ENCODE peak calls at places on chromosome 12, in seven cellular contexts. One of them, this sample, is unnamed.
A peak's percentile ranks its signal among the peaks of the same experiment; 100 is the strongest.

GRCh38 chr12:118498171-118498570 is 121.8 kb downstream of the SUDS3 start:
- DNase-seq in ACHN: peak; percentile 44
- DNase-seq in cerebellum: no peak
- DNase-seq in fibroblast of the aortic adventitia: no peak
- DNase-seq in heart right ventricle: peak; percentile 29
- DNase-seq in substantia nigra: no peak
- DNase-seq in CD4-positive, alpha-beta T cell: no peak
- DNase-seq in this sample: no peak

GRCh38 chr12:53966070-53966384 is 6.9 kb upstream of the HOXC11 start:
- DNase-seq in heart right ventricle: no peak
- DNase-seq in ACHN: no peak
- DNase-seq in CD4-positive, alpha-beta T cell: no peak
- DNase-seq in fibroblast of the aortic adventitia: no peak
- DNase-seq in cerebellum: no peak
- DNase-seq in substantia nigra: no peak
- DNase-seq in this sample: no peak

GRCh38 chr12:31324845-31325523 is 966 bp downstream of the SINHCAF start:
- DNase-seq in heart right ventricle: peak; percentile 58
- DNase-seq in fibroblast of the aortic adventitia: peak; percentile 56
- DNase-seq in ACHN: peak; percentile 61
- DNase-seq in cerebellum: peak; percentile 40
- DNase-seq in substantia nigra: peak; percentile 39
- DNase-seq in CD4-positive, alpha-beta T cell: peak; percentile 27
- DNase-seq in this sample: peak; percentile 21

GRCh38 chr12:65740873-65741600 is 83.2 kb upstream of the HMGA2 start:
- DNase-seq in substantia nigra: peak; percentile 20
- DNase-seq in cerebellum: no peak
- DNase-seq in CD4-positive, alpha-beta T cell: peak; percentile 16
- DNase-seq in ACHN: peak; percentile 92
- DNase-seq in heart right ventricle: peak; percentile 66
- DNase-seq in fibroblast of the aortic adventitia: peak; percentile 68
- DNase-seq in this sample: peak; percentile 92

GRCh38 chr12:99332936-99333591 is 314.5 kb upstream of the GARIN6 start:
- DNase-seq in ACHN: no peak
- DNase-seq in CD4-positive, alpha-beta T cell: no peak
- DNase-seq in substantia nigra: no peak
- DNase-seq in fibroblast of the aortic adventitia: no peak
- DNase-seq in heart right ventricle: no peak
- DNase-seq in cerebellum: no peak
- DNase-seq in this sample: no peak

GRCh38 chr12:125249932-125250331 is 184.7 kb downstream of the AACS start:
- DNase-seq in ACHN: no peak
- DNase-seq in fibroblast of the aortic adventitia: no peak
- DNase-seq in substantia nigra: no peak
- DNase-seq in heart right ventricle: no peak
- DNase-seq in cerebellum: no peak
- DNase-seq in CD4-positive, alpha-beta T cell: no peak
- DNase-seq in this sample: no peak

GRCh38 chr12:93380480-93381121 is 2.9 kb downstream of the NUDT4 start:
- DNase-seq in ACHN: peak; percentile 51
- DNase-seq in fibroblast of the aortic adventitia: peak; percentile 83
- DNase-seq in CD4-positive, alpha-beta T cell: no peak
- DNase-seq in cerebellum: no peak
- DNase-seq in heart right ventricle: no peak
- DNase-seq in substantia nigra: no peak
- DNase-seq in this sample: peak; percentile 21

GRCh38 chr12:40238221-40238902 is 13.6 kb downstream of the LRRK2 start:
- DNase-seq in CD4-positive, alpha-beta T cell: no peak
- DNase-seq in ACHN: no peak
- DNase-seq in substantia nigra: no peak
- DNase-seq in heart right ventricle: no peak
- DNase-seq in cerebellum: no peak
- DNase-seq in fibroblast of the aortic adventitia: peak; percentile 35
- DNase-seq in this sample: no peak

GRCh38 chr12:57993834-57994233 is 52.5 kb downstream of the ATP23 start:
- DNase-seq in ACHN: no peak
- DNase-seq in CD4-positive, alpha-beta T cell: no peak
- DNase-seq in fibroblast of the aortic adventitia: no peak
- DNase-seq in substantia nigra: no peak
- DNase-seq in heart right ventricle: no peak
- DNase-seq in cerebellum: no peak
- DNase-seq in this sample: no peak

GRCh38 chr12:85653731-85654455 is 182.3 kb downstream of the RASSF9 start:
- DNase-seq in heart right ventricle: no peak
- DNase-seq in CD4-positive, alpha-beta T cell: no peak
- DNase-seq in cerebellum: no peak
- DNase-seq in fibroblast of the aortic adventitia: no peak
- DNase-seq in ACHN: no peak
- DNase-seq in substantia nigra: no peak
- DNase-seq in this sample: no peak

GRCh38 chr12:53538209-53538689 is 31.0 kb upstream of the NPFF start:
- DNase-seq in fibroblast of the aortic adventitia: peak; percentile 90
- DNase-seq in ACHN: no peak
- DNase-seq in substantia nigra: peak; percentile 26
- DNase-seq in CD4-positive, alpha-beta T cell: no peak
- DNase-seq in cerebellum: peak; percentile 62
- DNase-seq in heart right ventricle: no peak
- DNase-seq in this sample: no peak

GRCh38 chr12:51403744-51404143 is 12.5 kb upstream of the GALNT6 start:
- DNase-seq in fibroblast of the aortic adventitia: no peak
- DNase-seq in cerebellum: no peak
- DNase-seq in heart right ventricle: no peak
- DNase-seq in CD4-positive, alpha-beta T cell: no peak
- DNase-seq in substantia nigra: peak; percentile 26
- DNase-seq in ACHN: no peak
- DNase-seq in this sample: no peak

GRCh38 chr12:56723889-56724659 is 1.0 kb downstream of the NACA start:
- DNase-seq in ACHN: peak; percentile 57
- DNase-seq in CD4-positive, alpha-beta T cell: no peak
- DNase-seq in cerebellum: no peak
- DNase-seq in heart right ventricle: peak; percentile 74
- DNase-seq in substantia nigra: no peak
- DNase-seq in fibroblast of the aortic adventitia: peak; percentile 89
- DNase-seq in this sample: no peak

GRCh38 chr12:120719072-120719471 is 6.6 kb upstream of the ACADS start:
- DNase-seq in CD4-positive, alpha-beta T cell: no peak
- DNase-seq in substantia nigra: no peak
- DNase-seq in cerebellum: no peak
- DNase-seq in heart right ventricle: no peak
- DNase-seq in fibroblast of the aortic adventitia: no peak
- DNase-seq in ACHN: no peak
- DNase-seq in this sample: no peak

GRCh38 chr12:71447691-71448660 is 8.4 kb downstream of the LGR5 start:
- DNase-seq in CD4-positive, alpha-beta T cell: no peak
- DNase-seq in substantia nigra: peak; percentile 43
- DNase-seq in fibroblast of the aortic adventitia: no peak
- DNase-seq in cerebellum: no peak
- DNase-seq in heart right ventricle: no peak
- DNase-seq in ACHN: no peak
- DNase-seq in this sample: no peak

GRCh38 chr12:131459666-131460365 is 251.1 kb upstream of the SFSWAP start:
- DNase-seq in ACHN: no peak
- DNase-seq in CD4-positive, alpha-beta T cell: no peak
- DNase-seq in fibroblast of the aortic adventitia: no peak
- DNase-seq in substantia nigra: no peak
- DNase-seq in heart right ventricle: no peak
- DNase-seq in cerebellum: no peak
- DNase-seq in this sample: no peak

GRCh38 chr12:120625557-120626419 is 14.6 kb upstream of the CABP1 start:
- DNase-seq in substantia nigra: no peak
- DNase-seq in CD4-positive, alpha-beta T cell: no peak
- DNase-seq in heart right ventricle: no peak
- DNase-seq in cerebellum: no peak
- DNase-seq in ACHN: peak; percentile 43
- DNase-seq in fibroblast of the aortic adventitia: no peak
- DNase-seq in this sample: peak; percentile 51

GRCh38 chr12:3698218-3698974 is 54.5 kb downstream of the CRACR2A start:
- DNase-seq in cerebellum: no peak
- DNase-seq in CD4-positive, alpha-beta T cell: no peak
- DNase-seq in fibroblast of the aortic adventitia: peak; percentile 94
- DNase-seq in substantia nigra: no peak
- DNase-seq in heart right ventricle: no peak
- DNase-seq in ACHN: peak; percentile 73
- DNase-seq in this sample: no peak

GRCh38 chr12:52279683-52280318 is 5.4 kb downstream of the KRT86 start:
- DNase-seq in ACHN: peak; percentile 96
- DNase-seq in fibroblast of the aortic adventitia: no peak
- DNase-seq in cerebellum: no peak
- DNase-seq in substantia nigra: no peak
- DNase-seq in CD4-positive, alpha-beta T cell: no peak
- DNase-seq in heart right ventricle: no peak
- DNase-seq in this sample: no peak

GRCh38 chr12:119692410-119692809 is 24.5 kb downstream of the PRKAB1 start:
- DNase-seq in CD4-positive, alpha-beta T cell: no peak
- DNase-seq in heart right ventricle: no peak
- DNase-seq in fibroblast of the aortic adventitia: no peak
- DNase-seq in substantia nigra: no peak
- DNase-seq in ACHN: no peak
- DNase-seq in cerebellum: no peak
- DNase-seq in this sample: no peak

GRCh38 chr12:27276275-27276674 is 32.2 kb downstream of the STK38L start:
- DNase-seq in cerebellum: no peak
- DNase-seq in heart right ventricle: no peak
- DNase-seq in CD4-positive, alpha-beta T cell: no peak
- DNase-seq in substantia nigra: no peak
- DNase-seq in ACHN: no peak
- DNase-seq in fibroblast of the aortic adventitia: no peak
- DNase-seq in this sample: no peak

GRCh38 chr12:29270446-29270845 is 110.5 kb downstream of the ERGIC2 start:
- DNase-seq in heart right ventricle: no peak
- DNase-seq in fibroblast of the aortic adventitia: no peak
- DNase-seq in CD4-positive, alpha-beta T cell: no peak
- DNase-seq in ACHN: no peak
- DNase-seq in cerebellum: no peak
- DNase-seq in substantia nigra: no peak
- DNase-seq in this sample: no peak

GRCh38 chr12:124299628-124300388 is 4.9 kb downstream of the RFLNA start:
- DNase-seq in ACHN: no peak
- DNase-seq in CD4-positive, alpha-beta T cell: no peak
- DNase-seq in cerebellum: no peak
- DNase-seq in substantia nigra: no peak
- DNase-seq in fibroblast of the aortic adventitia: no peak
- DNase-seq in heart right ventricle: no peak
- DNase-seq in this sample: no peak

GRCh38 chr12:67925077-67925476 is 64.2 kb upstream of the IFNG-AS1 start:
- DNase-seq in cerebellum: no peak
- DNase-seq in heart right ventricle: no peak
- DNase-seq in substantia nigra: no peak
- DNase-seq in CD4-positive, alpha-beta T cell: no peak
- DNase-seq in ACHN: no peak
- DNase-seq in fibroblast of the aortic adventitia: no peak
- DNase-seq in this sample: no peak

GRCh38 chr12:58647495-58647894 is 272.8 kb downstream of the LRIG3 start:
- DNase-seq in CD4-positive, alpha-beta T cell: no peak
- DNase-seq in heart right ventricle: no peak
- DNase-seq in cerebellum: no peak
- DNase-seq in ACHN: no peak
- DNase-seq in substantia nigra: no peak
- DNase-seq in fibroblast of the aortic adventitia: peak; percentile 35
- DNase-seq in this sample: no peak

GRCh38 chr12:113318900-113319628 is 15.8 kb downstream of the SLC8B1 start:
- DNase-seq in substantia nigra: no peak
- DNase-seq in fibroblast of the aortic adventitia: no peak
- DNase-seq in CD4-positive, alpha-beta T cell: no peak
- DNase-seq in ACHN: no peak
- DNase-seq in heart right ventricle: no peak
- DNase-seq in cerebellum: no peak
- DNase-seq in this sample: no peak

GRCh38 chr12:3492868-3493224 is 1.8 kb downstream of the PRMT8 start:
- DNase-seq in substantia nigra: no peak
- DNase-seq in heart right ventricle: no peak
- DNase-seq in ACHN: no peak
- DNase-seq in fibroblast of the aortic adventitia: no peak
- DNase-seq in cerebellum: no peak
- DNase-seq in CD4-positive, alpha-beta T cell: no peak
- DNase-seq in this sample: no peak

GRCh38 chr12:6332459-6332858 is 9.4 kb downstream of the TNFRSF1A start:
- DNase-seq in fibroblast of the aortic adventitia: peak; percentile 77
- DNase-seq in CD4-positive, alpha-beta T cell: no peak
- DNase-seq in substantia nigra: no peak
- DNase-seq in cerebellum: no peak
- DNase-seq in ACHN: no peak
- DNase-seq in heart right ventricle: no peak
- DNase-seq in this sample: no peak

GRCh38 chr12:115937345-115937744 is 340.1 kb downstream of the MED13L start:
- DNase-seq in ACHN: no peak
- DNase-seq in fibroblast of the aortic adventitia: no peak
- DNase-seq in cerebellum: no peak
- DNase-seq in heart right ventricle: no peak
- DNase-seq in substantia nigra: no peak
- DNase-seq in CD4-positive, alpha-beta T cell: no peak
- DNase-seq in this sample: no peak

GRCh38 chr12:112992541-112993398 is 14.5 kb downstream of the OAS2 start:
- DNase-seq in heart right ventricle: peak; percentile 28
- DNase-seq in CD4-positive, alpha-beta T cell: peak; percentile 45
- DNase-seq in cerebellum: peak; percentile 46
- DNase-seq in fibroblast of the aortic adventitia: peak; percentile 76
- DNase-seq in ACHN: peak; percentile 84
- DNase-seq in substantia nigra: no peak
- DNase-seq in this sample: peak; percentile 69

GRCh38 chr12:63766498-63766897 is 13.2 kb upstream of the RXYLT1 start:
- DNase-seq in ACHN: no peak
- DNase-seq in heart right ventricle: no peak
- DNase-seq in fibroblast of the aortic adventitia: peak; percentile 11
- DNase-seq in CD4-positive, alpha-beta T cell: no peak
- DNase-seq in cerebellum: no peak
- DNase-seq in substantia nigra: no peak
- DNase-seq in this sample: no peak

GRCh38 chr12:46950116-46950515 is 124.3 kb upstream of the SLC38A4 start:
- DNase-seq in ACHN: no peak
- DNase-seq in cerebellum: no peak
- DNase-seq in heart right ventricle: no peak
- DNase-seq in substantia nigra: no peak
- DNase-seq in CD4-positive, alpha-beta T cell: no peak
- DNase-seq in fibroblast of the aortic adventitia: no peak
- DNase-seq in this sample: no peak

GRCh38 chr12:90044069-90044468 is 335.4 kb upstream of the ATP2B1 start:
- DNase-seq in heart right ventricle: no peak
- DNase-seq in ACHN: no peak
- DNase-seq in fibroblast of the aortic adventitia: no peak
- DNase-seq in substantia nigra: no peak
- DNase-seq in cerebellum: no peak
- DNase-seq in CD4-positive, alpha-beta T cell: no peak
- DNase-seq in this sample: no peak

This sample was measured in HEK293T.